ENCODE peak calls at places on chromosomes 13 and 19, in eight cellular contexts. W, D, R, L, N, B, Y and C are unnamed samples.
A peak's percentile ranks its signal among the peaks of the same experiment; 100 is the strongest.

GRCh38 chr13:90443268-90443667 is 904.2 kb upstream of the MIR17HG start:
- DNase-seq in Y (no peak), L (no peak), B (no peak), N (no peak), W (no peak), D (no peak), R (no peak), C (no peak)

GRCh38 chr19:1156830-1157615 is 17.0 kb downstream of the SBNO2 start:
- DNase-seq in W (no peak), Y (no peak), B (no peak), R (no peak), D (no peak), N (no peak), L (no peak), C (no peak)

GRCh38 chr19:33621065-33621785 is 528 bp upstream of the CHST8 start:
- DNase-seq in W (no peak), R (no peak), D (peak; percentile 76), Y (no peak), B (no peak), L (peak; percentile 59), N (no peak), C (no peak)

GRCh38 chr19:18159810-18160209 is 6.8 kb downstream of the PIK3R2 start:
- DNase-seq in L (no peak), W (no peak), N (no peak), Y (no peak), D (no peak), B (no peak), R (no peak), C (no peak)

GRCh38 chr19:4368128-4368820 is 24.9 kb downstream of the MPND start:
- DNase-seq in Y (no peak), W (no peak), B (no peak), L (no peak), R (peak; percentile 34), N (no peak), D (peak; percentile 45), C (no peak)

GRCh38 chr19:50434525-50434924 is 1.8 kb downstream of the MYBPC2 start:
- DNase-seq in W (no peak), R (no peak), D (no peak), Y (no peak), N (no peak), L (no peak), B (no peak), C (peak; percentile 80)

GRCh38 chr19:35828694-35829301 is 16.2 kb upstream of the PRODH2 start:
- DNase-seq in Y (no peak), L (peak; percentile 87), N (peak; percentile 47), W (peak; percentile 70), D (peak; percentile 88), R (peak; percentile 45), B (peak; percentile 66), C (no peak)

GRCh38 chr13:111239754-111240670 is 80.4 kb upstream of the TEX29 start:
- DNase-seq in Y (no peak), D (peak; percentile 29), R (no peak), B (no peak), N (peak; percentile 70), L (no peak), W (no peak), C (no peak)

GRCh38 chr13:20570540-20570939 is 3.6 kb downstream of the IFT88 start:
- DNase-seq in W (no peak), R (no peak), Y (no peak), D (no peak), L (no peak), B (no peak), N (no peak), C (no peak)

GRCh38 chr13:42819712-42820111 is 38.3 kb downstream of the FAM216B start:
- DNase-seq in Y (no peak), B (no peak), W (no peak), D (no peak), L (no peak), N (no peak), R (no peak), C (no peak)

GRCh38 chr19:13788991-13789390 is 6.3 kb upstream of the ZSWIM4 start:
- DNase-seq in Y (no peak), N (peak; percentile 84), R (no peak), L (no peak), B (no peak), W (no peak), D (no peak), C (no peak)

GRCh38 chr19:8396563-8397203 is 6.5 kb downstream of the RAB11B start:
- DNase-seq in B (peak; percentile 35), D (peak; percentile 90), N (peak; percentile 90), W (peak; percentile 38), L (peak; percentile 85), Y (no peak), R (peak; percentile 74), C (peak; percentile 86)

GRCh38 chr19:18002347-18002850 is 5.6 kb upstream of the ARRDC2 start:
- DNase-seq in W (no peak), N (peak; percentile 84), B (no peak), D (no peak), R (no peak), Y (no peak), L (no peak), C (peak; percentile 27)

GRCh38 chr19:51398096-51398704 is 7.8 kb upstream of the C19orf84 start:
- DNase-seq in Y (no peak), D (no peak), N (peak; percentile 58), B (peak; percentile 40), R (peak; percentile 8), L (no peak), W (peak; percentile 50), C (peak; percentile 55)

GRCh38 chr13:101535192-101535746 is 82.8 kb downstream of the ITGBL1 start:
- DNase-seq in R (no peak), Y (no peak), B (no peak), N (no peak), L (no peak), W (no peak), D (no peak), C (no peak)

GRCh38 chr19:43329989-43330388 is 23.5 kb upstream of the CD177 start:
- DNase-seq in R (no peak), N (no peak), Y (no peak), L (no peak), D (no peak), B (no peak), W (no peak), C (no peak)

GRCh38 chr19:54432144-54432738 is 16.8 kb upstream of the LENG8 start:
- DNase-seq in D (no peak), Y (peak; percentile 73), N (no peak), B (no peak), L (no peak), W (no peak), R (no peak), C (no peak)

GRCh38 chr13:91361755-91362271 is 14.3 kb downstream of the MIR17HG start:
- DNase-seq in D (no peak), L (no peak), R (no peak), B (peak; percentile 79), N (no peak), W (no peak), Y (no peak), C (no peak)

GRCh38 chr13:79270859-79271258 is 135.2 kb downstream of the RBM26 start:
- DNase-seq in B (no peak), N (no peak), R (no peak), W (no peak), D (no peak), Y (no peak), L (no peak), C (no peak)

GRCh38 chr19:57377498-57378146 is 12.0 kb upstream of the ZNF548 start:
- DNase-seq in Y (no peak), B (no peak), N (no peak), D (no peak), R (no peak), L (no peak), W (no peak), C (no peak)

GRCh38 chr13:94121686-94122085 is 357.8 kb downstream of the DCT start:
- DNase-seq in W (no peak), D (no peak), B (no peak), N (no peak), L (no peak), R (no peak), Y (no peak), C (no peak)

GRCh38 chr13:30186644-30187431 is 120.5 kb downstream of the KATNAL1 start:
- DNase-seq in D (no peak), B (no peak), Y (no peak), R (no peak), N (no peak), W (no peak), L (peak; percentile 20), C (no peak)

GRCh38 chr19:38062959-38063786 is 156.2 kb downstream of the SIPA1L3 start:
- DNase-seq in D (no peak), B (no peak), R (no peak), L (no peak), W (no peak), N (no peak), Y (no peak), C (peak; percentile 87)

GRCh38 chr13:109919715-109920375 is 133.5 kb upstream of the IRS2 start:
- DNase-seq in Y (no peak), N (no peak), B (no peak), W (no peak), L (no peak), R (no peak), D (no peak), C (no peak)

GRCh38 chr13:30569901-30570576 is 47.7 kb upstream of the USPL1 start:
- DNase-seq in D (peak; percentile 40), W (peak; percentile 13), R (no peak), N (peak; percentile 90), B (peak; percentile 52), L (no peak), Y (peak; percentile 66), C (no peak)

GRCh38 chr13:51638497-51638871 is 54.2 kb downstream of the WDFY2 start:
- DNase-seq in R (no peak), D (no peak), N (no peak), B (no peak), Y (no peak), W (no peak), L (no peak), C (no peak)
- TF ChIP-seq MAX in R (no peak), D (no peak), N (no peak), B (no peak), Y (no peak), W (no peak), L (no peak), C (no peak)

GRCh38 chr13:44197791-44198770 is 175.5 kb upstream of the SERP2 start:
- DNase-seq in D (no peak), N (no peak), B (no peak), L (no peak), R (no peak), Y (no peak), W (no peak), C (no peak)
- TF ChIP-seq MAX in D (no peak), N (no peak), B (no peak), L (no peak), R (no peak), Y (no peak), W (no peak), C (no peak)

GRCh38 chr13:62251734-62252133 is 836.1 kb upstream of the PCDH20 start:
- DNase-seq in R (no peak), N (no peak), D (no peak), W (no peak), L (no peak), B (no peak), Y (no peak), C (peak; percentile 1)
- TF ChIP-seq MAX in R (no peak), N (no peak), D (no peak), W (no peak), L (no peak), B (no peak), Y (no peak), C (no peak)

DNA sequence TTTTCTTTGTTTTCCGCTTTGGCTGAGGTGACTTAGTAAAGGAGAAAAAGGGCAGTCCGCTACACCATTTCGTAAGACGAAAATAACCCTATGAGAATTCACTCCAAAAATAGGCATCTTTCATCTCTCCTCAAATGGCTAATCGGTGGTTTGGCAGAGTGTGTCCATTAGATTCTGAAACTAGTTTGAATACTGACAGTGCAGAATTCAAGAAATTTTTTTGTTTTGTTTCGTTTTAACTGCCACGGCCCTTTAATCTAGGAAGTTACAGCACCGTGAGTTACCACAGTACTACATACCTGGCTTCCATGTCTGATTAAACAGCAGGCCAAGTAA is 159.3 kb downstream of the RNF17 start:
- DNase-seq in L (no peak), D (no peak), Y (no peak), N (peak; percentile 82), R (no peak), B (no peak), W (peak; percentile 4), C (peak; percentile 39)
- TF ChIP-seq MAX in L (no peak), D (no peak), Y (no peak), N (no peak), R (no peak), B (no peak), W (no peak), C (no peak)